ENCODE peak calls at places on chromosomes 16 and 17, in four cellular contexts. I is NCI-H1092 treated with DMSO at 0.1 percent for 48 hours; E is activated CD8-positive, alpha-beta T cell treated with anti-CD3 and anti-CD28 coated beads for 36 hours; B is GOT3. K is an unnamed sample.

GRCh38 chr17:3020381-3020780 is 43.0 kb downstream of the OR1D5 start:
- DNase-seq in I (no peak), E (no peak), B (no peak), K (no peak)

GRCh38 chr16:31201511-31202401 is 804 bp downstream of the PYCARD start:
- DNase-seq in I (no peak), E (peak), B (no peak), K (peak)

GRCh38 chr17:68239967-68240366 is 7.9 kb upstream of the AMZ2 start:
- DNase-seq in I (no peak), E (no peak), B (no peak), K (no peak)

GRCh38 chr16:69566437-69567030 is 768 bp downstream of the NFAT5 start:
- DNase-seq in I (no peak), E (peak), B (no peak), K (peak)

GRCh38 chr17:37488607-37489196 is 989 bp upstream of the DUSP14 start:
- DNase-seq in I (peak), E (peak), B (no peak), K (peak)

GRCh38 chr16:82700541-82701240 is 73.9 kb downstream of the CDH13 start:
- DNase-seq in I (no peak), E (no peak), B (no peak), K (no peak)

GRCh38 chr16:27318399-27319256 is 4.9 kb downstream of the IL4R start:
- DNase-seq in I (no peak), E (peak), B (no peak), K (no peak)

GRCh38 chr16:75081179-75081859 is 35.3 kb downstream of the LDHD start:
- DNase-seq in I (no peak), E (no peak), B (no peak), K (no peak)

GRCh38 chr16:66473654-66474519 is 46.8 kb downstream of the BEAN1 start:
- DNase-seq in I (peak), E (no peak), B (no peak), K (no peak)

GRCh38 chr16:259226-259625 is 16.5 kb downstream of the RGS11 start:
- DNase-seq in I (no peak), E (no peak), B (no peak), K (no peak)

GRCh38 chr17:56297142-56297541 is 143.9 kb downstream of the ANKFN1 start:
- DNase-seq in I (no peak), E (peak), B (no peak), K (no peak)

GRCh38 chr17:82267575-82268379 is 5.7 kb downstream of the CSNK1D start:
- DNase-seq in I (no peak), E (peak), B (peak), K (peak)

GRCh38 chr17:38713456-38713855 is 8.4 kb downstream of the MLLT6 start:
- DNase-seq in I (no peak), E (no peak), B (no peak), K (no peak)

GRCh38 chr17:73231363-73231762 is 30.3 kb downstream of the CPSF4L start:
- DNase-seq in I (peak), E (peak), B (no peak), K (peak)

GRCh38 chr17:4573682-4574081 is 10.6 kb upstream of the SMTNL2 start:
- DNase-seq in I (no peak), E (peak), B (no peak), K (no peak)

GRCh38 chr16:86016201-86016965 is 117.4 kb downstream of the IRF8 start:
- DNase-seq in I (peak), E (peak), B (no peak), K (peak)

GRCh38 chr17:35890774-35891155 is 10.6 kb upstream of the CCL5 start:
- DNase-seq in I (no peak), E (peak), B (no peak), K (no peak)

GRCh38 chr17:17750881-17751280 is 69.6 kb downstream of the RAI1 start:
- DNase-seq in I (no peak), E (peak), B (no peak), K (no peak)

GRCh38 chr16:11572301-11572995 is 14.3 kb downstream of the LITAF start:
- DNase-seq in I (no peak), E (peak), B (no peak), K (no peak)

GRCh38 chr17:50239913-50240312 is 34.4 kb upstream of the TMEM92 start:
- DNase-seq in I (no peak), E (no peak), B (no peak), K (no peak)

GRCh38 chr17:6542577-6542976 is 13.8 kb downstream of the PITPNM3 start:
- DNase-seq in I (no peak), E (no peak), B (no peak), K (no peak)

GRCh38 chr16:54268766-54269165 is 17.8 kb downstream of the IRX3 start:
- DNase-seq in I (no peak), E (no peak), B (no peak), K (no peak)

GRCh38 chr16:72974142-72974769 is 73.7 kb downstream of the ZFHX3 start:
- DNase-seq in I (peak), E (no peak), B (no peak), K (no peak)

GRCh38 chr17:20074489-20074888 is 65.3 kb downstream of the SPECC1 start:
- DNase-seq in I (no peak), E (no peak), B (no peak), K (no peak)

GRCh38 chr17:32536736-32537646 is 50.2 kb downstream of the CDK5R1 start:
- DNase-seq in I (no peak), E (no peak), B (no peak), K (no peak)

GRCh38 chr17:72725432-72726068 is 366.9 kb downstream of the SLC39A11 start:
- DNase-seq in I (peak), E (peak), B (peak), K (peak)

GRCh38 chr17:40065771-40066510 is 3.2 kb downstream of the THRA start:
- DNase-seq in I (no peak), E (no peak), B (no peak), K (no peak)

GRCh38 chr17:64378890-64379354 is 11.7 kb downstream of the PECAM1 start:
- DNase-seq in I (no peak), E (no peak), B (no peak), K (peak)

GRCh38 chr16:28935924-28936783 is 4.4 kb downstream of the CD19 start:
- DNase-seq in I (peak), E (peak), B (no peak), K (peak)